ENCODE peak calls at places on chromosomes 2 and 18, in ten cellular contexts. U, A, Q, F, V, L, S, C, H and T are unnamed samples. For H3K9me3, the result is how much of the 10 kb centered on the place peaks cover.

GRCh38 chr18:75201936-75202335 is 7.0 kb downstream of the PTGR3 start:
- DNase-seq in S (no peak), F (no peak), A (no peak), C (no peak), H (no peak), V (no peak), L (no peak), Q (no peak), U (no peak), T (no peak)

GRCh38 chr2:239935789-239936758 is 89.1 kb downstream of the NDUFA10 start:
- DNase-seq in F (no peak), L (no peak), C (peak), A (peak), V (peak), Q (no peak), U (peak), H (no peak), S (no peak), T (peak)

GRCh38 chr2:74375838-74376237 is 4.3 kb downstream of the DCTN1 start:
- DNase-seq in L (no peak), V (no peak), Q (no peak), F (no peak), U (no peak), S (no peak), A (no peak), H (no peak), C (no peak), T (no peak)

GRCh38 chr18:74525741-74526140 is 8.6 kb upstream of the CNDP1 start:
- DNase-seq in A (no peak), C (no peak), Q (no peak), S (no peak), H (no peak), U (peak), F (peak), V (no peak), L (no peak), T (peak)

GRCh38 chr2:159202568-159203071 is 83.9 kb downstream of the WDSUB1 start:
- DNase-seq in C (no peak), S (no peak), L (peak), U (no peak), A (no peak), Q (peak), H (peak), F (peak), V (peak), T (no peak)

GRCh38 chr2:36373149-36373880 is 17.7 kb downstream of the CRIM1 start:
- DNase-seq in A (no peak), S (peak), C (no peak), F (peak), H (peak), L (peak), U (no peak), Q (peak), V (no peak), T (peak)

GRCh38 chr2:61855178-61855523 is 1.3 kb upstream of the FAM161A start:
- DNase-seq in F (peak), S (peak), H (peak), V (no peak), Q (peak), A (no peak), L (peak), U (peak), C (peak), T (peak)

GRCh38 chr18:26756556-26756955 is 109.0 kb downstream of the AQP4 start:
- DNase-seq in Q (no peak), C (no peak), V (no peak), F (no peak), A (no peak), U (no peak), S (no peak), L (no peak), H (no peak), T (no peak)

GRCh38 chr2:27492557-27492956 is 2.4 kb downstream of the FNDC4 start:
- DNase-seq in H (no peak), V (no peak), L (no peak), F (no peak), U (no peak), S (no peak), Q (no peak), A (no peak), C (no peak), T (no peak)

GRCh38 chr2:179860255-179861026 is 971 bp downstream of the ZNF385B start:
- DNase-seq in S (no peak), A (no peak), V (peak), C (peak), Q (no peak), F (no peak), U (no peak), L (no peak), H (no peak), T (no peak)

GRCh38 chr2:33238111-33238510 is 238.3 kb upstream of the RASGRP3 start:
- DNase-seq in V (no peak), H (peak), U (no peak), Q (peak), A (no peak), C (no peak), S (no peak), L (peak), F (no peak), T (no peak)

GRCh38 chr18:71233177-71233576 is 944.3 kb downstream of the SOCS6 start:
- DNase-seq in S (no peak), F (no peak), V (no peak), C (no peak), Q (no peak), L (no peak), H (no peak), U (no peak), A (no peak), T (no peak)
- H3K9me3 ChIP-seq in S (under half), F (under half), V (under half), C (under half), Q (under half), L (under half), H (under half), U (under half), A (under half), T (under half)

GRCh38 chr2:118845005-118845842 is 2.2 kb downstream of the EN1 start:
- DNase-seq in U (no peak), C (no peak), F (no peak), H (no peak), L (no peak), Q (no peak), V (no peak), A (no peak), S (no peak), T (no peak)
- H3K4me3 ChIP-seq in U (no peak), C (no peak), F (no peak), H (no peak), L (no peak), Q (peak), V (no peak), A (no peak), S (no peak), T (no peak)

GRCh38 chr2:101116841-101117552 is 34.2 kb downstream of the TBC1D8 start:
- DNase-seq in Q (no peak), U (no peak), A (no peak), S (no peak), L (no peak), V (no peak), C (no peak), F (no peak), H (peak), T (no peak)
- H3K27ac ChIP-seq in Q (no peak), U (no peak), A (no peak), S (no peak), L (no peak), V (no peak), C (no peak), F (no peak), H (peak), T (no peak)

DNA sequence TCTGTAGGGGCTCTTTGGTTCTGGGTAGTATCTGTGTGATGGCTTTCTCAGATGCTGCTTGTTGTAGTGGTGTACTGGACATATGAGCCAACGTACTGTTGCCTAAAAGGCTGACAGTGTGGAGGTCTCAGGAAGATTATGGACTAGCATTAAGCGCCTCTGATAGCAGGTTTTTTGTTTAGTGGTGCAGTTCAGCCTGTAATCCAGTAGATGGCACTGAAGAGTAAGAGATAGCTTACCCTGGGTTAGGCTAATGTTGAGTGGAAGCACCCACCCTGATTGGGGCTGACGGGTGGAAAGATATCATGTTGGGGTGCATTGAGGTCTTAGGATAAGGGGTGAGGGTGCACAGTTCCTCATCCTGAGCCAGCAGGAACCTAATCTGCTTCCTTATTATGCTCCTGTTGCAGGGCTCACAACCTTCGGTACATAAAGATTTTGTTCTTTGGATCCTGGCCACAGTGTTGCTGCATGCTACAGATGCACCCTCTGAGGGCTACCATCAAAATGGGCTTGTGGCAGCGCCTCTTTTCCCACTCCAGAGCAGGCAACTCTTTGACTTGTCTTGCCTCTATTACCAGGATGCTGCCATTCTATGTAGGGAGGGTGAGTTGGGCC is 79.6 kb downstream of the MSTN start:
- DNase-seq in C (no peak), V (no peak), A (no peak), H (peak), U (no peak), Q (peak), S (no peak), F (no peak), L (no peak), T (no peak)
- H3K9me3 ChIP-seq in C (under half), V (under half), A (under half), H (under half), U (under half), Q (under half), S (under half), F (under half), L (under half), T (under half)

GRCh38 chr2:55109219-55109891 is 59.1 kb upstream of the RTN4 start:
- DNase-seq in C (no peak), A (no peak), S (no peak), V (no peak), U (no peak), L (no peak), H (peak), Q (peak), F (no peak), T (no peak)

GRCh38 chr2:55113976-55114564 is 63.8 kb upstream of the RTN4 start:
- DNase-seq in A (no peak), L (no peak), C (no peak), V (no peak), U (no peak), S (no peak), F (no peak), H (no peak), Q (no peak), T (no peak)

GRCh38 chr2:55112229-55113016 is 62.2 kb upstream of the RTN4 start:
- DNase-seq in C (peak), V (peak), Q (no peak), F (peak), U (peak), S (no peak), A (no peak), H (no peak), L (no peak), T (peak)

GRCh38 chr2:55111230-55111569 is 60.9 kb upstream of the RTN4 start:
- DNase-seq in H (no peak), L (no peak), F (no peak), Q (no peak), U (no peak), S (no peak), C (no peak), V (no peak), A (no peak), T (no peak)

GRCh38 chr2:55111570-55112228 is 61.4 kb upstream of the RTN4 start:
- DNase-seq in H (peak), C (peak), L (no peak), A (no peak), U (no peak), S (no peak), Q (peak), F (no peak), V (peak), T (no peak)
- H3K4me3 ChIP-seq in H (no peak), C (no peak), L (no peak), A (no peak), U (no peak), S (no peak), Q (no peak), F (no peak), V (no peak), T (no peak)

DNA sequence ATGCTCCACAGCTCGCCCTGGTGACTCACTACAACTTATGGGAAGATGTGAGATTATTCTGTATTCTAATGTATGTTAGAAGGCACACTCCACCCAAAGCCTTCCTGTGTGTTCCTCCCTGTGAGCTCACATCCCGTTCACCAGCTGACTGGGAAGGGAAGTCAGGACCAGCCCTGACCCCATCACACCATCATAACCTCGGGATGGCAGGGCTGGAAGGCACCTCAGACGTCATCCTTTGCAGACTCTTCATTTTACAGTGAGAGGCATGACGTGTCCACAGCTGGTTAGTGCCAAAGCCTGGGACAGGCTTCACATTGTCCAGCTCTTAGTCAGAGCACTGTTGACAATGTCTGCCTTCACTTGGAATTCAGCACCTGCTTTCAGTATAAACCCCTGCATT is 417.8 kb upstream of the TNP1 start:
- DNase-seq in A (no peak), S (no peak), Q (peak), V (peak), C (no peak), L (peak), U (no peak), H (peak), F (no peak), T (no peak)
- H3K27ac ChIP-seq in A (no peak), S (no peak), Q (peak), V (no peak), C (no peak), L (no peak), U (no peak), H (peak), F (no peak), T (no peak)

GRCh38 chr2:224433442-224433841 is 31.5 kb upstream of the FAM124B start:
- DNase-seq in H (no peak), C (no peak), S (no peak), L (no peak), F (no peak), Q (no peak), U (no peak), V (no peak), A (no peak), T (no peak)
- H3K9me3 ChIP-seq in H (under half), C (under half), S (under half), L (under half), F (under half), Q (under half), U (under half), V (under half), A (under half), T (under half)

GRCh38 chr18:48932462-48932818 is 18.3 kb downstream of the SMAD7 start:
- DNase-seq in L (no peak), U (no peak), Q (no peak), C (no peak), S (no peak), A (no peak), F (no peak), H (no peak), V (no peak), T (no peak)
- H3K4me3 ChIP-seq in L (no peak), U (no peak), Q (no peak), C (no peak), S (no peak), A (no peak), F (no peak), H (peak), V (no peak), T (no peak)

GRCh38 chr2:22934789-22935188 is 450.2 kb upstream of the KLHL29 start:
- DNase-seq in Q (no peak), U (no peak), C (no peak), S (no peak), V (no peak), F (no peak), H (no peak), L (no peak), A (no peak), T (no peak)

GRCh38 chr2:22929998-22930397 is 455.0 kb upstream of the KLHL29 start:
- DNase-seq in S (no peak), F (no peak), C (no peak), A (no peak), U (no peak), Q (no peak), L (no peak), V (no peak), H (no peak), T (no peak)

GRCh38 chr2:22932288-22932687 is 452.7 kb upstream of the KLHL29 start:
- DNase-seq in H (no peak), U (no peak), L (no peak), C (no peak), A (no peak), S (no peak), F (no peak), V (no peak), Q (no peak), T (no peak)

GRCh38 chr2:22930781-22931180 is 454.2 kb upstream of the KLHL29 start:
- DNase-seq in S (no peak), L (no peak), Q (no peak), F (no peak), U (no peak), A (no peak), C (no peak), V (no peak), H (no peak), T (no peak)
- H3K27ac ChIP-seq in S (no peak), L (no peak), Q (no peak), F (no peak), U (no peak), A (no peak), C (no peak), V (no peak), H (no peak), T (no peak)